ENCODE peak calls at places on chromosomes 16 and 17, in four cellular contexts. One of them, this sample, is unnamed.

GRCh38 chr17:75983501-75984181 is 4.6 kb downstream of the TEN1 start:
- DNase-seq in tibial nerve: no peak
- DNase-seq in endothelial cell of umbilical vein: no peak
- DNase-seq in heart left ventricle: no peak
- DNase-seq in this sample: peak

GRCh38 chr16:84559311-84559932 is 55.0 kb upstream of the MEAK7 start:
- DNase-seq in tibial nerve: no peak
- DNase-seq in endothelial cell of umbilical vein: no peak
- DNase-seq in heart left ventricle: no peak
- DNase-seq in this sample: no peak

GRCh38 chr16:3980311-3981111 is 100.0 kb upstream of the CREBBP start:
- DNase-seq in tibial nerve: no peak
- DNase-seq in endothelial cell of umbilical vein: no peak
- DNase-seq in heart left ventricle: no peak
- DNase-seq in this sample: no peak

GRCh38 chr17:72136692-72137550 is 16.1 kb downstream of the SOX9 start:
- DNase-seq in tibial nerve: no peak
- DNase-seq in endothelial cell of umbilical vein: no peak
- DNase-seq in heart left ventricle: no peak
- DNase-seq in this sample: no peak

GRCh38 chr16:52618753-52619497 is 72.0 kb upstream of the TOX3 start:
- DNase-seq in tibial nerve: no peak
- DNase-seq in endothelial cell of umbilical vein: no peak
- DNase-seq in heart left ventricle: no peak
- DNase-seq in this sample: no peak

GRCh38 chr17:7238418-7239090 is 703 bp downstream of the PHF23 start:
- DNase-seq in tibial nerve: no peak
- DNase-seq in endothelial cell of umbilical vein: peak
- DNase-seq in heart left ventricle: peak
- DNase-seq in this sample: peak

GRCh38 chr17:32523827-32524552 is 37.2 kb downstream of the CDK5R1 start:
- DNase-seq in tibial nerve: no peak
- DNase-seq in endothelial cell of umbilical vein: no peak
- DNase-seq in heart left ventricle: no peak
- DNase-seq in this sample: no peak

GRCh38 chr17:1571362-1571746 is 8.8 kb upstream of the PITPNA start:
- DNase-seq in tibial nerve: no peak
- DNase-seq in endothelial cell of umbilical vein: no peak
- DNase-seq in heart left ventricle: no peak
- DNase-seq in this sample: no peak

GRCh38 chr17:32529604-32530003 is 42.8 kb downstream of the CDK5R1 start:
- DNase-seq in tibial nerve: no peak
- DNase-seq in endothelial cell of umbilical vein: no peak
- DNase-seq in heart left ventricle: no peak
- DNase-seq in this sample: no peak

GRCh38 chr17:50808413-50808812 is 27.0 kb upstream of the WFIKKN2 start:
- DNase-seq in tibial nerve: no peak
- DNase-seq in endothelial cell of umbilical vein: no peak
- DNase-seq in heart left ventricle: no peak
- DNase-seq in this sample: no peak

GRCh38 chr17:67647482-67647881 is 70.3 kb upstream of the NOL11 start:
- DNase-seq in tibial nerve: no peak
- DNase-seq in endothelial cell of umbilical vein: no peak
- DNase-seq in heart left ventricle: no peak
- DNase-seq in this sample: no peak

GRCh38 chr17:43367588-43368242 is 31.1 kb upstream of the ARL4D start:
- DNase-seq in tibial nerve: no peak
- DNase-seq in endothelial cell of umbilical vein: no peak
- DNase-seq in heart left ventricle: no peak
- DNase-seq in this sample: no peak

GRCh38 chr16:53754938-53755910 is 51.3 kb downstream of the FTO start:
- DNase-seq in tibial nerve: no peak
- DNase-seq in endothelial cell of umbilical vein: no peak
- DNase-seq in heart left ventricle: no peak
- DNase-seq in this sample: no peak

GRCh38 chr16:13767215-13767614 is 152.7 kb upstream of the ERCC4 start:
- DNase-seq in tibial nerve: no peak
- DNase-seq in endothelial cell of umbilical vein: no peak
- DNase-seq in heart left ventricle: no peak
- DNase-seq in this sample: no peak

GRCh38 chr16:10114411-10114810 is 67.8 kb downstream of the GRIN2A start:
- DNase-seq in tibial nerve: no peak
- DNase-seq in endothelial cell of umbilical vein: no peak
- DNase-seq in heart left ventricle: no peak
- DNase-seq in this sample: no peak

GRCh38 chr17:82816358-82816757 is 23.5 kb downstream of the ZNF750 start:
- DNase-seq in tibial nerve: no peak
- DNase-seq in endothelial cell of umbilical vein: no peak
- DNase-seq in heart left ventricle: peak
- DNase-seq in this sample: peak

GRCh38 chr17:3985800-3986199 is 21.6 kb upstream of the ATP2A3 start:
- DNase-seq in tibial nerve: no peak
- DNase-seq in endothelial cell of umbilical vein: peak
- DNase-seq in heart left ventricle: no peak
- DNase-seq in this sample: no peak

GRCh38 chr17:81635973-81636504 is 873 bp downstream of the NPLOC4 start:
- DNase-seq in tibial nerve: no peak
- DNase-seq in endothelial cell of umbilical vein: no peak
- DNase-seq in heart left ventricle: no peak
- DNase-seq in this sample: peak

GRCh38 chr16:13291934-13292333 is 390.5 kb downstream of the SHISA9 start:
- DNase-seq in tibial nerve: no peak
- DNase-seq in endothelial cell of umbilical vein: no peak
- DNase-seq in heart left ventricle: no peak
- DNase-seq in this sample: no peak

GRCh38 chr16:4327782-4328579 is 12.1 kb downstream of the GLIS2 start:
- DNase-seq in tibial nerve: peak
- DNase-seq in endothelial cell of umbilical vein: peak
- DNase-seq in heart left ventricle: peak
- DNase-seq in this sample: peak

GRCh38 chr17:12898110-12898509 is 108.8 kb downstream of the ARHGAP44 start:
- DNase-seq in tibial nerve: no peak
- DNase-seq in endothelial cell of umbilical vein: no peak
- DNase-seq in heart left ventricle: no peak
- DNase-seq in this sample: no peak

GRCh38 chr16:50523710-50524109 is 24.5 kb upstream of the NKD1 start:
- DNase-seq in tibial nerve: no peak
- DNase-seq in endothelial cell of umbilical vein: no peak
- DNase-seq in heart left ventricle: no peak
- DNase-seq in this sample: no peak

GRCh38 chr17:9346296-9346926 is 229.2 kb downstream of the STX8 start:
- DNase-seq in tibial nerve: no peak
- DNase-seq in endothelial cell of umbilical vein: no peak
- DNase-seq in heart left ventricle: no peak
- DNase-seq in this sample: no peak

GRCh38 chr16:10895053-10895946 is 18.3 kb downstream of the CIITA start:
- DNase-seq in tibial nerve: peak
- DNase-seq in endothelial cell of umbilical vein: peak
- DNase-seq in heart left ventricle: peak
- DNase-seq in this sample: peak

GRCh38 chr16:49048557-49048956 is 233.1 kb downstream of the CBLN1 start:
- DNase-seq in tibial nerve: no peak
- DNase-seq in endothelial cell of umbilical vein: no peak
- DNase-seq in heart left ventricle: no peak
- DNase-seq in this sample: no peak

GRCh38 chr17:21376835-21377690 is 906 bp downstream of the KCNJ12 start:
- DNase-seq in tibial nerve: no peak
- DNase-seq in endothelial cell of umbilical vein: peak
- DNase-seq in heart left ventricle: no peak
- DNase-seq in this sample: peak

GRCh38 chr17:33266611-33267010 is 26.5 kb downstream of the ASIC2 start:
- DNase-seq in tibial nerve: no peak
- DNase-seq in endothelial cell of umbilical vein: no peak
- DNase-seq in heart left ventricle: no peak
- DNase-seq in this sample: no peak

DNA sequence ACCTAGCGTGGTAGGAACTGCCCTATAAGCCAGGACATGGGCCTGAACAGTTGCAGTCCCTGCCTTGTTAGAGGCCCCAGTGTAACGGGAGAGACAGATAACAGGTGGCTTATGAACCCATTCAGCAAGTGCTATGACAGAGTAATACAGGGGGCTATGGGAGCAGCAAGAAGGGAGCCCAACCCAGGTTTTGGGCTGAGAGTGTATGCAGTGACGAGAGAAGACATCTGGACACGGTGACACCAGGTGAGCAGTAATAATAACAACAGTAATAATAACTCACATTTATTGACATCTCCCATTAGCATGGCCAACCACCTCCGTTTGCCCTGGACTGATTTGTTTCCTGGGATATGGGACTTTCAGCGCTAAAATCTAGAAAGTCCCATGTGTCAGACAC is 100.8 kb downstream of the IRX5 start:
- DNase-seq in tibial nerve: no peak
- DNase-seq in endothelial cell of umbilical vein: no peak
- DNase-seq in heart left ventricle: no peak
- DNase-seq in this sample: no peak
- TF ChIP-seq POLR2A in tibial nerve: no peak
- TF ChIP-seq POLR2A in endothelial cell of umbilical vein: no peak
- TF ChIP-seq POLR2A in heart left ventricle: no peak
- TF ChIP-seq POLR2A in this sample: no peak

DNA sequence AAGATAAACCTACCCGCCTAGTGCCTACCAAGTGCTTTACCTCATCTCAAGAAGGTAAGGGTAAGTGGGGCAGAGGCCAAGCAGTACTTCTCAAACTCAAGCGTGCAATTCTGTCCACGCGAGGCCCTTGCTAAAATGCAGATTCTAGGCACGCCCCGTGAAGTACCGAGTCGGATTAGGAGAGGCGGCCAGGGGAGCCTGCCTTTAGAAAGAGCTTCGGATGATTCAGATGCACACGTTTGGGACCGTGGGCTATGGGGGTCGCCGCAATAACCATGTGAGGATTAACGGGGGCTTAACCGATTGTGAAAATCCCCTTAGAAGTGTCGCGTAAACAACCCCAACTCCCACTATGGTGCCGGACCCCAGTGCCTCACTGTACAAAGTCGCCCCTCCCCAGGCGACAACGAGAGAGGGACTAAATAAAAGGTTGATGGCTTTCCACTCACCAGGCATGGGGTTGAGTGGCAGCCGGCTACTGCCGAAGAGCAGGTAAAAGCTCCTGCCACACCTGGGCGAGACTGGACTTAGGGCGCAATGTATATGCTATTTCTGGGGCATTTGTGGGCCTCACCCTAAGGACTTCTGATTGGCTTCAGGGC is 681 bp upstream of the SP2 start:
- DNase-seq in tibial nerve: no peak
- DNase-seq in endothelial cell of umbilical vein: no peak
- DNase-seq in heart left ventricle: no peak
- DNase-seq in this sample: peak
- TF ChIP-seq POLR2A in tibial nerve: peak
- TF ChIP-seq POLR2A in endothelial cell of umbilical vein: peak
- TF ChIP-seq POLR2A in heart left ventricle: peak
- TF ChIP-seq POLR2A in this sample: peak

GRCh38 chr17:29212681-29213121 is 32.5 kb upstream of the MYO18A start:
- DNase-seq in tibial nerve: no peak
- DNase-seq in endothelial cell of umbilical vein: no peak
- DNase-seq in heart left ventricle: no peak
- DNase-seq in this sample: no peak

GRCh38 chr17:29216181-29216580 is 30.5 kb upstream of the CRYBA1 start:
- DNase-seq in tibial nerve: no peak
- DNase-seq in endothelial cell of umbilical vein: no peak
- DNase-seq in heart left ventricle: no peak
- DNase-seq in this sample: no peak

GRCh38 chr17:29215717-29216116 is 30.9 kb upstream of the CRYBA1 start:
- DNase-seq in tibial nerve: no peak
- DNase-seq in endothelial cell of umbilical vein: no peak
- DNase-seq in heart left ventricle: no peak
- DNase-seq in this sample: no peak

GRCh38 chr17:29215174-29215573 is 31.5 kb upstream of the CRYBA1 start:
- DNase-seq in tibial nerve: no peak
- DNase-seq in endothelial cell of umbilical vein: no peak
- DNase-seq in heart left ventricle: no peak
- DNase-seq in this sample: no peak

DNA sequence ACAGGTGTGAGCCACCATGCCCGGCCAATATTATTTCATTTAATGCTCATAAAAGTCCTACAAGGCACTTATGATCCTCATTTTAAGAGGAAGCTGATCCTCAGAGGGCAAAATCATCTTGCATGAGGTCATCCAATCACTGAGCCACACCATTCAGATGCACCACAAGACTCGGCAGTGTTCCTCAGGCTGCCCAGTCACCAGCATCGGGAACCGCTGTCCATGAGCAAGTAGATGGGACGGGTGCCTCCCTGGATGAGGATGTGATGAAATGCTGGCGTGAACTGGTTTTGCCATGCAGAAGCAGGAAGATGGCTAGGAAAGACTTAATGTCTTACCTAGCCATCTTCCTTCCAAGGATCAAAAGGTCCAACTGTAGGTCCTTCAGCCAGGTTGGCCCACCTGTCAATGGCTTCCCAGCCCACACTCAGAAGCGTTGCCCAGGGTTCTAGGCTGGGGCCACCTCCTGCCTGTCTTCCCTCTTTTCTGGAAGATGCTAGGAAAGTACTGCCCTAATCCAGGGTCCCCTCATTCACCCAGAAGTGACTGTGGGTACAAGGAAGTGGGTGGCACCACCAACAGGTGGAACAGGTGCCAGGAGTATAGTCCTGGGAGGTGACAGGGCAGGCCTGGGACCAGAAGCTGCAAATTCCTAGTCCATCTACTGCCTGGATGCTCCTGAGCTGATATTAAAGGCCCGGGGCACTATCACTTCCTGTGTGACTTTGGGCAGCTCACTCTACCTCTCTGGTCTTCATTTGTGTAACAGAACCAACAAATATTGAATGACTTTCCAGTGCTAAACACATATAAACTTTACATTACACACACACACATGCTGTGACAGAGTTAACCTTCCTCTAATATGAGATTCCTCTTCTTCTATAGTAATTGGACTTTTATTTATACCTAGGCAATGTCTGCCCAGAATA is 32.2 kb upstream of the CRYBA1 start:
- DNase-seq in tibial nerve: no peak
- DNase-seq in endothelial cell of umbilical vein: no peak
- DNase-seq in heart left ventricle: no peak
- DNase-seq in this sample: no peak
- TF ChIP-seq POLR2A in tibial nerve: no peak
- TF ChIP-seq POLR2A in endothelial cell of umbilical vein: no peak
- TF ChIP-seq POLR2A in heart left ventricle: no peak
- TF ChIP-seq POLR2A in this sample: no peak

DNA sequence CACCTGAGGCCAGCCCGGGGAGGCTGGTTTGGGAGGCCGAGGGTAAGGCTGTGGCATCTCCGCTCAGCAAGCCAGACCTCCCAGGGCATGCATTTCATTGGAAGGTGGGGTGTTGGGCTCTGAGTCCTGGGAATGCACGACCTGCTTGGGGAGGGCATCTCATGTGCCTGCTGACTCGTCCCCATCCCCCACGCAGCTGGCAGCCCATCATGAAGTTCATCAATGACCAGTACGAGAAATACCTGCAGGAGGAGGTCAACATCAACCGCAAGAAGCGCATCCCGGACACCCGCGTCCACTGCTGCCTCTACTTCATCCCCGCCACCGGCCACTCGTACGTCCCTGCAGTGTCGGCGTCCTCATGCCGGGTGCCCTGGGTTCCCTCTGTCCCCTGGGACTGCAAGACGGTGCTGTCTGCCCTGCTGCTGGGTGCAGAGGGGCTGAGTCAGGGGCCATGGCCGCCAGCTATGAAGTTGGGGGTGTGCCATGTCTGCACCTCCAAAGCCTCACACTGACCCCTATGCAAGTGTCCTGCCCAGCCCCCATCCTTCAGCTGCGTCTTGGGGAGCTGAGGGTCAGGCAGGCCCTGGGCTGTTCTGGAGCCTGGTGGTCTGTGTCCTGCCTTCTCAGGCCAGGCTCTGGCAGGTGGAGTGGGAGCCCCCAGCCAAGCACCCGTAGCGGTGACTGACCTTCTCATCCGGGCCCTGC is 347.9 kb downstream of the SEC14L1 start:
- DNase-seq in tibial nerve: no peak
- DNase-seq in endothelial cell of umbilical vein: no peak
- DNase-seq in heart left ventricle: peak
- DNase-seq in this sample: no peak
- TF ChIP-seq POLR2A in tibial nerve: no peak
- TF ChIP-seq POLR2A in endothelial cell of umbilical vein: no peak
- TF ChIP-seq POLR2A in heart left ventricle: no peak
- TF ChIP-seq POLR2A in this sample: no peak

This sample was measured in erythroblast.